ENCODE peak calls at places on chromosomes 5 and 9, in six cellular contexts. E, T, A, V, Y and G are unnamed samples.

GRCh38 chr9:16431666-16432065 is 438.8 kb downstream of the BNC2 start:
- DNase-seq in E (no peak), T (no peak), A (no peak), V (no peak), Y (no peak), G (no peak)

GRCh38 chr5:38381361-38381760 is 123.0 kb downstream of the EGFLAM start:
- DNase-seq in E (no peak), T (no peak), A (no peak), V (no peak), Y (no peak), G (no peak)

GRCh38 chr5:36444582-36444999 is 142.9 kb upstream of the RANBP3L start:
- DNase-seq in E (peak), T (peak), A (no peak), V (peak), Y (no peak), G (peak)

GRCh38 chr5:98768160-98769005 is 5.1 kb upstream of the RGMB start:
- DNase-seq in E (peak), T (peak), A (no peak), V (no peak), Y (peak), G (peak)

GRCh38 chr9:129724456-129725190 is 28.2 kb downstream of the PTGES start:
- DNase-seq in E (no peak), T (no peak), A (no peak), V (no peak), Y (no peak), G (no peak)

GRCh38 chr9:35728041-35728971 is 3.7 kb downstream of the TLN1 start:
- DNase-seq in E (peak), T (peak), A (no peak), V (peak), Y (peak), G (peak)

GRCh38 chr9:89360465-89360864 is 42.2 kb downstream of the SECISBP2 start:
- DNase-seq in E (peak), T (no peak), A (no peak), V (no peak), Y (no peak), G (no peak)

GRCh38 chr9:25724424-25724823 is 46.2 kb upstream of the TUSC1 start:
- DNase-seq in E (no peak), T (peak), A (peak), V (no peak), Y (no peak), G (no peak)

GRCh38 chr5:56440871-56441740 is 208.0 kb upstream of the ANKRD55 start:
- DNase-seq in E (no peak), T (peak), A (no peak), V (peak), Y (peak), G (no peak)

GRCh38 chr9:70506159-70506558 is 91.7 kb upstream of the KLF9 start:
- DNase-seq in E (no peak), T (no peak), A (no peak), V (no peak), Y (no peak), G (no peak)

GRCh38 chr9:88076286-88077070 is 61.8 kb downstream of the SPATA31C2 start:
- DNase-seq in E (peak), T (peak), A (no peak), V (peak), Y (peak), G (peak)

GRCh38 chr5:113199122-113199905 is 222.7 kb downstream of the DCP2 start:
- DNase-seq in E (no peak), T (no peak), A (no peak), V (no peak), Y (no peak), G (peak)

GRCh38 chr5:110376281-110376916 is 350.1 kb downstream of the TMEM232 start:
- DNase-seq in E (no peak), T (peak), A (no peak), V (no peak), Y (no peak), G (no peak)

GRCh38 chr5:150484964-150485769 is 22.8 kb upstream of the NDST1 start:
- DNase-seq in E (no peak), T (peak), A (no peak), V (no peak), Y (no peak), G (no peak)

GRCh38 chr5:38124321-38124720 is 134.0 kb upstream of the EGFLAM start:
- DNase-seq in E (no peak), T (no peak), A (no peak), V (no peak), Y (no peak), G (no peak)

GRCh38 chr9:77575785-77576184 is 72.3 kb downstream of the GNA14 start:
- DNase-seq in E (no peak), T (peak), A (peak), V (no peak), Y (no peak), G (no peak)

GRCh38 chr5:146690880-146691355 is 174.9 kb upstream of the GPR151 start:
- DNase-seq in E (no peak), T (no peak), A (no peak), V (no peak), Y (no peak), G (no peak)

GRCh38 chr5:31122998-31123950 is 70.2 kb upstream of the CDH6 start:
- DNase-seq in E (no peak), T (no peak), A (peak), V (no peak), Y (no peak), G (no peak)

GRCh38 chr5:88548136-88548535 is 279.5 kb upstream of the TMEM161B start:
- DNase-seq in E (no peak), T (no peak), A (no peak), V (no peak), Y (no peak), G (no peak)

GRCh38 chr9:69395718-69396117 is 70.7 kb downstream of the ENTREP1 start:
- DNase-seq in E (peak), T (no peak), A (peak), V (no peak), Y (no peak), G (no peak)

GRCh38 chr5:115559524-115559923 is 14.9 kb upstream of the FEM1C start:
- DNase-seq in E (no peak), T (peak), A (no peak), V (no peak), Y (no peak), G (no peak)

GRCh38 chr5:20368581-20368980 is 380.6 kb upstream of the CDH18 start:
- DNase-seq in E (no peak), T (no peak), A (no peak), V (no peak), Y (no peak), G (no peak)

GRCh38 chr9:80061940-80062339 is 490.2 kb downstream of the TLE4 start:
- DNase-seq in E (no peak), T (peak), A (no peak), V (peak), Y (no peak), G (peak)

GRCh38 chr5:147782053-147783028 is at the start of gene JAKMIP2:
- DNase-seq in E (peak), T (no peak), A (peak), V (peak), Y (peak), G (peak)

GRCh38 chr9:69573666-69574456 is 98.3 kb downstream of the APBA1 start:
- DNase-seq in E (no peak), T (no peak), A (no peak), V (no peak), Y (no peak), G (no peak)

GRCh38 chr9:19511694-19512093 is 102.9 kb downstream of the ACER2 start:
- DNase-seq in E (no peak), T (no peak), A (no peak), V (no peak), Y (no peak), G (no peak)

GRCh38 chr5:43854697-43855292 is 251.8 kb downstream of the NNT start:
- DNase-seq in E (no peak), T (peak), A (no peak), V (peak), Y (no peak), G (no peak)

GRCh38 chr5:139863361-139863760 is 67.8 kb downstream of the PSD2 start:
- DNase-seq in E (peak), T (no peak), A (no peak), V (peak), Y (no peak), G (peak)

GRCh38 chr9:133653638-133654037 is 17.5 kb downstream of the DBH start:
- DNase-seq in E (no peak), T (no peak), A (no peak), V (no peak), Y (no peak), G (no peak)

GRCh38 chr5:132365213-132365612 is 4.3 kb upstream of the SLC22A5 start:
- DNase-seq in E (no peak), T (peak), A (no peak), V (no peak), Y (no peak), G (no peak)

GRCh38 chr9:96495341-96495740 is 45.4 kb downstream of the HABP4 start:
- DNase-seq in E (no peak), T (peak), A (no peak), V (no peak), Y (no peak), G (no peak)

GRCh38 chr5:160959804-160960203 is 107.8 kb upstream of the ATP10B start:
- DNase-seq in E (no peak), T (peak), A (no peak), V (no peak), Y (no peak), G (peak)

GRCh38 chr5:72160299-72160698 is 53.0 kb downstream of the MAP1B start:
- DNase-seq in E (no peak), T (no peak), A (no peak), V (no peak), Y (no peak), G (no peak)